ENCODE peak calls at places on chromosomes 16 and 17, in ten cellular contexts. P, D, T, V, F, O, S, M, I and A are unnamed samples.

GRCh38 chr16:50879873-50880695 is 138.2 kb downstream of the CYLD start:
- DNase-seq in D (no peak), S (peak), M (no peak), O (no peak), P (peak), T (peak), V (no peak), F (no peak), I (peak), A (peak)

GRCh38 chr16:2260250-2260649 is 7.7 kb downstream of the RNPS1 start:
- DNase-seq in O (peak), T (no peak), V (no peak), F (no peak), M (no peak), I (no peak), S (no peak), D (no peak), P (no peak), A (no peak)

GRCh38 chr17:76008208-76008607 is 7.6 kb downstream of the CDK3 start:
- DNase-seq in V (no peak), T (no peak), D (peak), F (no peak), I (no peak), O (no peak), P (no peak), M (no peak), S (no peak), A (no peak)

GRCh38 chr16:61936522-61936921 is 99.7 kb downstream of the CDH8 start:
- DNase-seq in I (peak), P (no peak), S (no peak), V (no peak), M (no peak), T (peak), O (no peak), D (no peak), F (no peak), A (peak)

GRCh38 chr16:84594725-84595038 is 23.2 kb downstream of the COTL1 start:
- DNase-seq in S (no peak), D (no peak), O (no peak), P (no peak), F (no peak), I (no peak), V (no peak), T (no peak), M (no peak), A (no peak)

GRCh38 chr16:70804729-70805169 is 3.8 kb upstream of the VAC14 start:
- DNase-seq in I (no peak), F (no peak), V (no peak), M (no peak), P (no peak), S (no peak), O (no peak), T (no peak), D (no peak), A (no peak)

GRCh38 chr17:82023447-82024241 is 539 bp downstream of the LRRC45 start:
- DNase-seq in F (peak), I (peak), P (no peak), V (peak), O (peak), D (no peak), S (no peak), T (peak), M (no peak), A (no peak)

GRCh38 chr17:66724581-66725341 is 110.2 kb upstream of the CACNG5 start:
- DNase-seq in M (no peak), P (no peak), I (no peak), V (no peak), D (peak), O (no peak), S (peak), F (no peak), T (no peak), A (no peak)

GRCh38 chr17:64025732-64026294 is 5.4 kb upstream of the ICAM2 start:
- DNase-seq in S (peak), D (peak), T (peak), V (peak), O (peak), F (peak), I (peak), M (peak), P (no peak), A (peak)